ENCODE peak calls at places on chromosome 21, in four cellular contexts. Z is GM04503, I is NCI-H345, S is SW480. A is an unnamed sample.

GRCh38 chr21:15062566-15062965 is 2.2 kb downstream of the NRIP1 start:
- DNase-seq in I (no peak), S (no peak), Z (no peak), A (no peak)

GRCh38 chr21:45572783-45573451 is 30.7 kb upstream of the SLC19A1 start:
- DNase-seq in S (no peak), Z (no peak), I (no peak), A (no peak)

GRCh38 chr21:46229133-46229922 is 754 bp upstream of the LSS start:
- DNase-seq in S (peak), Z (no peak), I (peak), A (no peak)

GRCh38 chr21:20875741-20876140 is 122.5 kb upstream of the NCAM2 start:
- DNase-seq in S (peak), I (peak), Z (no peak), A (no peak)

GRCh38 chr21:15422761-15423160 is 307.0 kb upstream of the USP25 start:
- DNase-seq in Z (no peak), S (no peak), I (no peak), A (no peak)

GRCh38 chr21:34112316-34113033 is 39.1 kb downstream of the MRPS6 start:
- DNase-seq in I (no peak), Z (no peak), S (no peak), A (no peak)

GRCh38 chr21:42514883-42515228 is 1.2 kb downstream of the SLC37A1 start:
- DNase-seq in Z (no peak), I (no peak), S (no peak), A (no peak)

GRCh38 chr21:38310619-38311018 is 53.8 kb downstream of the KCNJ15 start:
- DNase-seq in I (peak), Z (peak), S (no peak), A (no peak)

GRCh38 chr21:33069994-33070811 is at the start of gene OLIG1:
- DNase-seq in S (peak), I (peak), Z (no peak), A (no peak)

GRCh38 chr21:45776971-45777370 is 133.4 kb downstream of the PCBP3 start:
- DNase-seq in Z (no peak), S (no peak), I (no peak), A (no peak)

GRCh38 chr21:46141767-46142580 is 13.4 kb downstream of the FTCD start:
- DNase-seq in I (no peak), S (no peak), Z (no peak), A (no peak)

GRCh38 chr21:33794586-33794985 is 121.0 kb downstream of the ATP5PO start:
- DNase-seq in Z (no peak), I (no peak), S (no peak), A (no peak)

GRCh38 chr21:29155118-29155932 is 24.9 kb downstream of the MAP3K7CL start:
- DNase-seq in I (no peak), Z (no peak), S (no peak), A (no peak)

GRCh38 chr21:21084179-21084578 is 86.0 kb downstream of the NCAM2 start:
- DNase-seq in I (no peak), S (no peak), Z (no peak), A (no peak)

GRCh38 chr21:33189237-33189636 is 40.5 kb upstream of the IFNAR2 start:
- DNase-seq in Z (no peak), S (no peak), I (peak), A (no peak)

GRCh38 chr21:16424331-16424749 is 694.6 kb downstream of the USP25 start:
- DNase-seq in I (no peak), S (no peak), Z (no peak), A (no peak)

GRCh38 chr21:44611551-44611950 is 328 bp upstream of the KRTAP10-8 start:
- DNase-seq in S (no peak), Z (no peak), I (no peak), A (no peak)

GRCh38 chr21:25373126-25374082 is 233.9 kb downstream of the MRPL39 start:
- DNase-seq in S (no peak), Z (no peak), I (no peak), A (no peak)

GRCh38 chr21:45323487-45324380 is 36.0 kb upstream of the POFUT2 start:
- DNase-seq in S (no peak), Z (no peak), I (no peak), A (no peak)